ENCODE peak calls at places on chromosomes 7 and 10, in seven cellular contexts. L, B, C, Z, W, S and N are unnamed samples.

GRCh38 chr10:72379062-72379461 is 24.3 kb upstream of the DNAJB12 start:
- DNase-seq in S (no peak), Z (no peak), C (no peak), W (no peak), L (no peak), B (no peak), N (no peak)

GRCh38 chr10:73992899-73993788 is 4.8 kb upstream of the VCL start:
- DNase-seq in B (no peak), Z (no peak), W (peak), C (no peak), S (no peak), L (no peak), N (no peak)

GRCh38 chr10:113539789-113540188 is 13.1 kb upstream of the HABP2 start:
- DNase-seq in Z (no peak), W (peak), B (no peak), C (no peak), L (no peak), S (no peak), N (peak)

GRCh38 chr10:111677747-111678146 is 505.8 kb downstream of the GPAM start:
- DNase-seq in W (no peak), Z (no peak), L (no peak), C (no peak), B (no peak), S (no peak), N (no peak)

GRCh38 chr10:81026597-81026996 is 488.9 kb downstream of the SH2D4B start:
- DNase-seq in Z (no peak), C (no peak), S (no peak), W (no peak), L (no peak), B (no peak), N (no peak)

GRCh38 chr7:34720289-34720688 is 62.3 kb downstream of the NPSR1 start:
- DNase-seq in L (no peak), S (no peak), W (no peak), Z (no peak), C (no peak), B (no peak), N (no peak)

GRCh38 chr10:97601268-97602215 is 12.0 kb downstream of the C10orf62 start:
- DNase-seq in Z (no peak), C (no peak), B (no peak), L (no peak), S (peak), W (no peak), N (no peak)

GRCh38 chr7:32119790-32120196 is 49.6 kb upstream of the PDE1C start:
- DNase-seq in B (no peak), C (no peak), L (no peak), W (no peak), S (peak), Z (no peak), N (no peak)

GRCh38 chr7:50610521-50611277 is 45.5 kb upstream of the DDC start:
- DNase-seq in S (no peak), B (no peak), Z (no peak), W (peak), L (no peak), C (no peak), N (no peak)

GRCh38 chr7:12494354-12495024 is 76.0 kb upstream of the SCIN start:
- DNase-seq in L (no peak), B (no peak), Z (no peak), C (no peak), S (no peak), W (no peak), N (no peak)

GRCh38 chr10:84845628-84846261 is 517.4 kb downstream of the CCSER2 start:
- DNase-seq in C (no peak), B (no peak), L (no peak), Z (no peak), W (no peak), S (no peak), N (no peak)

GRCh38 chr7:106070201-106070551 is 41.9 kb downstream of the SYPL1 start:
- DNase-seq in L (no peak), C (no peak), Z (no peak), B (peak), S (peak), W (no peak), N (peak)

DNA sequence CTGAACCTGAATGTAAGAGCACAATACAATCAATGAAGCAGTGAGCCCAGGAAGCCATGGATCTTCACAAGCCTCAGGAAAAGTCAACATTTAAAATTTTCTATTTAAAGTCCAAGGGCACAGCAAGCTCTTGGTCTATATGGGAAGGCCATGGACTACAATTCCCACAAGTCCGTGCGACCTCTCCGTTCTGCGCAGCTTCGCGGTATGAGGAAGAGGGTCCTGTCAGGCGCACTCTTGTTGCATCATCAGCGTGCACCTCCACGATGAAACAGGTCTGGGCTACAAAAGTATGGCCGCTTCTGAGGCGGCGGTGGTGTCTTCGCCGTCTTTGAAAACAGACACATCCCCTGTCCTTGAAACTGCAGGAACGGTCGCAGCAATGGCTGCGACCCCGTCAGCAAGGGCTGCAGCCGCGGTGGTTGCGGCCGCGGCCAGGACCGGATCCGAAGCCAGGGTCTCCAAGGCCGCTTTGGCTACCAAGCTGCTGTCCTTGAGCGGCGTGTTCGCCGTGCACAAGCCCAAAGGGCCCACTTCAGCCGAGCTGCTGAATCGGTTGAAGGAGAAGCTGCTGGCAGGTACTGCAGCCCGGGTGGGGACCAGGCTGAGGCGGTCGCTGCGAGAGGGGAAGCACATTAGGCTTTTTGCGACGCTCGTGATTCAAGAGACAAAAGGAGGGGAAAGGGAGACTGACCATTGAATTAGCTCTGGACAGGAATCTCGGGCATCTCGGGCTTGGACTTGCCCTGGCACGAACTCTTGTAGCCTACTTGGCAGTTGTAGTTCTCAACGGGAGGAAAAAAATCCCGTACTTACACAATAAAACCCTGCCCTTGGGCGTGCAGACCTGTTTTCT is at the start of gene TRUB1:
- DNase-seq in Z (peak), W (peak), C (peak), L (peak), B (peak), S (peak), N (peak)
- TF ChIP-seq POLR2A in Z (peak), W (peak), C (peak), L (peak), B (no peak), S (peak), N (no peak)

GRCh38 chr7:140674356-140674800 is 1.6 kb downstream of the ADCK2 start:
- DNase-seq in W (no peak), L (no peak), Z (no peak), B (peak), C (peak), S (no peak), N (no peak)

GRCh38 chr7:140673770-140674155 is 1.0 kb downstream of the ADCK2 start:
- DNase-seq in Z (no peak), B (peak), S (no peak), L (no peak), W (no peak), C (no peak), N (no peak)

GRCh38 chr7:140671966-140672365 is 779 bp upstream of the ADCK2 start:
- DNase-seq in C (no peak), W (no peak), S (no peak), L (no peak), Z (no peak), B (no peak), N (no peak)

GRCh38 chr7:140673063-140673769 is 471 bp downstream of the ADCK2 start:
- DNase-seq in B (peak), Z (no peak), W (no peak), S (peak), L (peak), C (peak), N (peak)

DNA sequence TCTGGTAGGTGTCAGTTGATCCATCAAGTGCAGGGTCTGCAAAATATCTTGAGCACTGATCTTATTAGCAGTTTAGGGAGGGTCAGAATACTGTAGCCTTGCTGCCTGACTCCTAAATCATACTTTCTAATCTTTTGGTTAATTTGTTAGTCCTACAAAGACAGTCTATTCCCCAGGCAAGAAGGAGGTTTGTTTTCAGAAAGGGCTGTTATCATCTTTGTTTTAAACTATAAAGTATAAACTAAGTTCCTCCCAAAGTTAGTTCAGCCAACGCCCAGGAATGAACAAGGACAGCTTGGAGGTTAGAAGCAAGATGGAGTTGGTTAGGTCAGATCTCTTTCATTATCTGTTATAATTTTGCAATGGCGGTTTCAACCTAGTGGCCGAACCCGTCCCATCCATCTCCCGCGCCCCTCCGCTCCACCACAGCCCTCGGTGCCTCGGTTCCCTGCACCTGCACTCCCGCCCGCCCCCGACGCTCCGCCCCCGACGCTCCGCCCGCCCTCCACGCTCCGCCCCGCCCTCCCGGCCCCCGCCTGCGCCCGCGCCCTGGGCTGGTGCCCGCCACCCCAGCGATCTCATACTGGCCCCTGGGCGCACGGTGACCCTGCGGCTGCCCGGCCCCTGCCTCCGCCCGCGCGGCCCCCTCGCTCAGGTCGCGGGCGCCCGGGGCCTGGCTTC is at the start of gene ADCK2:
- DNase-seq in Z (no peak), W (no peak), C (peak), S (peak), L (peak), B (peak), N (no peak)
- TF ChIP-seq POLR2A in Z (no peak), W (no peak), C (no peak), S (peak), L (peak), B (no peak), N (no peak)

GRCh38 chr7:100352984-100353684 is 4.8 kb upstream of the PILRB start:
- DNase-seq in B (no peak), W (no peak), L (no peak), Z (no peak), C (no peak), S (no peak), N (peak)

GRCh38 chr7:100351657-100352058 is 6.3 kb upstream of the PILRB start:
- DNase-seq in L (no peak), C (no peak), Z (no peak), W (no peak), B (no peak), S (no peak), N (no peak)

GRCh38 chr7:100356416-100357068 is 1.4 kb upstream of the PILRB start:
- DNase-seq in C (no peak), B (no peak), W (no peak), L (no peak), Z (no peak), S (peak), N (no peak)

GRCh38 chr7:100357131-100357561 is 771 bp upstream of the PILRB start:
- DNase-seq in L (no peak), S (peak), W (no peak), C (no peak), Z (no peak), B (no peak), N (no peak)

GRCh38 chr7:100353685-100354330 is 4.1 kb upstream of the PILRB start:
- DNase-seq in B (no peak), W (no peak), Z (no peak), S (no peak), C (no peak), L (no peak), N (no peak)
- TF ChIP-seq POLR2A in B (no peak), W (no peak), Z (no peak), S (no peak), C (no peak), L (no peak), N (no peak)

DNA sequence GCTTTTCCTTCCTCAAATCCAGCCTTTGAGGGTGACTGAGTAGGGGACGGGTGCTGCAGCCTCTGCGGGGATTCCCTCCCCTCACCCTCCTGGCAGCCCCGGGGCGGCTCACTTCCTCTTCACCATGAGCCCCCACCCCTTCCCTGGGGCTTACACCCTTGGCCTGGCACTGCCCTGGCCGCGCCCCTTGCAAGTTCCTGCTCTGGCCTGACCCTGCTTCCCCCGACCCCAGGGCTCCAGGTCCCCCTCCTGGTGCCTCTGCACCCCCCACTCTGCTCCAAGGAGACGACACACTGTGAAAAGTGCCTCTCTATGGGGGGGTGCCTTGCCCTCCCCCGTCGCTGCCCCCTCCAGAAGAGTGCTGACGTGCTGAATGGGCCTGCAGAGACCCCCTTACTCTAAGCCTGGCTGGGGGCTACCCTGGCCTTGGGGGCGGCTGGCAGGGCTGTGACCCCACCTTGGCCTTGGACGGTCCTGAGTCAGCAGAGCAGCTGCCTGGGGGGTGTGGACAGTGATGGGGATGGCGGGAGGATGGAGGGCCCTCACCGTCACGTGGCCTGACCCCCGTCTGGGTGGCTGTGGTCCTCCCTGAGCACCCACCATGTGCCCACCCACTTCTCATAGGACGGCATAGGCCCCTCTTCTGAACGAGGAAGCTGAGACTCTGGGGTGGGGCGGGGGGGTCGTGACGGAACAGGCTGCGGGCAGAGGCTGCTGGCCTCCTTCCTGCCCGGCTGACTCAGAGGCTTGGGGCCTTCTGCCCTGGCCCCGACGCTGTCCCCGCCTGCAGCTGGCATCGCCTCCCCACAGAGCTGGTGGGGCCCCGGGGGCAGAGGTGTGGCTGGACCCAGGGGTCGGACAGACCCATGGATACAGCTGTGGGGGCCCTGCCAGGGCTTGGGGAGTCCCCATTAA is 9.8 kb downstream of the LFNG start:
- DNase-seq in C (peak), L (peak), B (peak), W (peak), S (peak), Z (no peak), N (no peak)
- TF ChIP-seq POLR2A in C (no peak), L (no peak), B (no peak), W (no peak), S (no peak), Z (no peak), N (no peak)